ENCODE peak calls at places on chromosomes 5 and 9, in seven cellular contexts. One of them, this sample, is unnamed.

GRCh38 chr5:94188725-94189124 is 429.7 kb downstream of the KIAA0825 start:
- DNase-seq in mammary epithelial cell: no peak
- DNase-seq in choroid plexus epithelial cell: no peak
- DNase-seq in SK-N-SH: no peak
- DNase-seq in HFFc6: no peak
- DNase-seq in Calu3: no peak
- DNase-seq in GM12878: no peak
- DNase-seq in this sample: no peak

GRCh38 chr9:81885586-81885985 is 42.6 kb upstream of the SPATA31D4 start:
- DNase-seq in mammary epithelial cell: no peak
- DNase-seq in choroid plexus epithelial cell: no peak
- DNase-seq in SK-N-SH: no peak
- DNase-seq in HFFc6: no peak
- DNase-seq in Calu3: no peak
- DNase-seq in GM12878: no peak
- DNase-seq in this sample: no peak

GRCh38 chr5:165161204-165161603 is 1655.8 kb downstream of the MAT2B start:
- DNase-seq in mammary epithelial cell: no peak
- DNase-seq in choroid plexus epithelial cell: no peak
- DNase-seq in SK-N-SH: no peak
- DNase-seq in HFFc6: no peak
- DNase-seq in Calu3: no peak
- DNase-seq in GM12878: no peak
- DNase-seq in this sample: no peak

GRCh38 chr5:10648806-10649517 is 85.1 kb downstream of the ANKRD33B start:
- DNase-seq in mammary epithelial cell: no peak
- DNase-seq in choroid plexus epithelial cell: no peak
- DNase-seq in SK-N-SH: no peak
- DNase-seq in HFFc6: no peak
- DNase-seq in Calu3: no peak
- DNase-seq in GM12878: no peak
- DNase-seq in this sample: no peak

GRCh38 chr5:132489871-132490483 is 596 bp downstream of the IRF1 start:
- DNase-seq in mammary epithelial cell: no peak
- DNase-seq in choroid plexus epithelial cell: peak
- DNase-seq in SK-N-SH: peak
- DNase-seq in HFFc6: no peak
- DNase-seq in Calu3: no peak
- DNase-seq in GM12878: no peak
- DNase-seq in this sample: peak

GRCh38 chr9:82443312-82443711 is 454.7 kb downstream of the SPATA31D1 start:
- DNase-seq in mammary epithelial cell: no peak
- DNase-seq in choroid plexus epithelial cell: no peak
- DNase-seq in SK-N-SH: no peak
- DNase-seq in HFFc6: no peak
- DNase-seq in Calu3: no peak
- DNase-seq in GM12878: no peak
- DNase-seq in this sample: no peak

GRCh38 chr5:121630402-121630801 is 221.3 kb upstream of the FTMT start:
- DNase-seq in mammary epithelial cell: peak
- DNase-seq in choroid plexus epithelial cell: peak
- DNase-seq in SK-N-SH: no peak
- DNase-seq in HFFc6: no peak
- DNase-seq in Calu3: no peak
- DNase-seq in GM12878: no peak
- DNase-seq in this sample: no peak

GRCh38 chr9:127905788-127906191 is 6.4 kb upstream of the ST6GALNAC6 start:
- DNase-seq in mammary epithelial cell: no peak
- DNase-seq in choroid plexus epithelial cell: no peak
- DNase-seq in SK-N-SH: no peak
- DNase-seq in HFFc6: no peak
- DNase-seq in Calu3: no peak
- DNase-seq in GM12878: no peak
- DNase-seq in this sample: no peak

GRCh38 chr5:169394371-169394770 is 93.4 kb upstream of the SLIT3 start:
- DNase-seq in mammary epithelial cell: no peak
- DNase-seq in choroid plexus epithelial cell: no peak
- DNase-seq in SK-N-SH: no peak
- DNase-seq in HFFc6: no peak
- DNase-seq in Calu3: no peak
- DNase-seq in GM12878: no peak
- DNase-seq in this sample: no peak

GRCh38 chr5:61342066-61342465 is 10.0 kb downstream of the ZSWIM6 start:
- DNase-seq in mammary epithelial cell: peak
- DNase-seq in choroid plexus epithelial cell: no peak
- DNase-seq in SK-N-SH: no peak
- DNase-seq in HFFc6: peak
- DNase-seq in Calu3: no peak
- DNase-seq in GM12878: no peak
- DNase-seq in this sample: no peak

GRCh38 chr5:150286820-150287219 is 2.8 kb downstream of the CAMK2A start:
- DNase-seq in mammary epithelial cell: no peak
- DNase-seq in choroid plexus epithelial cell: no peak
- DNase-seq in SK-N-SH: peak
- DNase-seq in HFFc6: no peak
- DNase-seq in Calu3: peak
- DNase-seq in GM12878: no peak
- DNase-seq in this sample: no peak

GRCh38 chr9:33619666-33620404 is 95.8 kb downstream of the ANKRD18B start:
- DNase-seq in mammary epithelial cell: peak
- DNase-seq in choroid plexus epithelial cell: peak
- DNase-seq in SK-N-SH: no peak
- DNase-seq in HFFc6: peak
- DNase-seq in Calu3: no peak
- DNase-seq in GM12878: no peak
- DNase-seq in this sample: no peak

GRCh38 chr5:139833525-139833924 is 37.9 kb downstream of the PSD2 start:
- DNase-seq in mammary epithelial cell: no peak
- DNase-seq in choroid plexus epithelial cell: no peak
- DNase-seq in SK-N-SH: no peak
- DNase-seq in HFFc6: no peak
- DNase-seq in Calu3: no peak
- DNase-seq in GM12878: no peak
- DNase-seq in this sample: peak

GRCh38 chr9:114108016-114108833 is 9.1 kb upstream of the KIF12 start:
- DNase-seq in mammary epithelial cell: peak
- DNase-seq in choroid plexus epithelial cell: peak
- DNase-seq in SK-N-SH: peak
- DNase-seq in HFFc6: peak
- DNase-seq in Calu3: peak
- DNase-seq in GM12878: no peak
- DNase-seq in this sample: peak

GRCh38 chr9:107390806-107391205 is 98.8 kb downstream of the KLF4 start:
- DNase-seq in mammary epithelial cell: no peak
- DNase-seq in choroid plexus epithelial cell: no peak
- DNase-seq in SK-N-SH: no peak
- DNase-seq in HFFc6: no peak
- DNase-seq in Calu3: no peak
- DNase-seq in GM12878: no peak
- DNase-seq in this sample: no peak

GRCh38 chr5:150486402-150487198 is 21.3 kb upstream of the NDST1 start:
- DNase-seq in mammary epithelial cell: peak
- DNase-seq in choroid plexus epithelial cell: peak
- DNase-seq in SK-N-SH: peak
- DNase-seq in HFFc6: no peak
- DNase-seq in Calu3: peak
- DNase-seq in GM12878: no peak
- DNase-seq in this sample: no peak

GRCh38 chr9:113349044-113349433 is 302 bp upstream of the BSPRY start:
- DNase-seq in mammary epithelial cell: no peak
- DNase-seq in choroid plexus epithelial cell: no peak
- DNase-seq in SK-N-SH: no peak
- DNase-seq in HFFc6: no peak
- DNase-seq in Calu3: no peak
- DNase-seq in GM12878: no peak
- DNase-seq in this sample: no peak

GRCh38 chr5:74632947-74633356 is 7.6 kb downstream of the ENC1 start:
- DNase-seq in mammary epithelial cell: peak
- DNase-seq in choroid plexus epithelial cell: peak
- DNase-seq in SK-N-SH: no peak
- DNase-seq in HFFc6: peak
- DNase-seq in Calu3: no peak
- DNase-seq in GM12878: no peak
- DNase-seq in this sample: no peak

GRCh38 chr9:95572370-95573151 is 55.8 kb upstream of the PTCH1 start:
- DNase-seq in mammary epithelial cell: no peak
- DNase-seq in choroid plexus epithelial cell: no peak
- DNase-seq in SK-N-SH: peak
- DNase-seq in HFFc6: peak
- DNase-seq in Calu3: no peak
- DNase-seq in GM12878: no peak
- DNase-seq in this sample: no peak

GRCh38 chr9:121735792-121736130 is 84.3 kb downstream of the DAB2IP start:
- DNase-seq in mammary epithelial cell: peak
- DNase-seq in choroid plexus epithelial cell: peak
- DNase-seq in SK-N-SH: no peak
- DNase-seq in HFFc6: no peak
- DNase-seq in Calu3: no peak
- DNase-seq in GM12878: no peak
- DNase-seq in this sample: no peak

GRCh38 chr9:121736147-121736721 is 84.8 kb downstream of the DAB2IP start:
- DNase-seq in mammary epithelial cell: no peak
- DNase-seq in choroid plexus epithelial cell: peak
- DNase-seq in SK-N-SH: no peak
- DNase-seq in HFFc6: no peak
- DNase-seq in Calu3: peak
- DNase-seq in GM12878: no peak
- DNase-seq in this sample: peak

GRCh38 chr9:121736964-121737462 is 85.6 kb downstream of the DAB2IP start:
- DNase-seq in mammary epithelial cell: no peak
- DNase-seq in choroid plexus epithelial cell: no peak
- DNase-seq in SK-N-SH: peak
- DNase-seq in HFFc6: no peak
- DNase-seq in Calu3: peak
- DNase-seq in GM12878: no peak
- DNase-seq in this sample: no peak

GRCh38 chr9:121734465-121734864 is 83.0 kb downstream of the DAB2IP start:
- DNase-seq in mammary epithelial cell: no peak
- DNase-seq in choroid plexus epithelial cell: no peak
- DNase-seq in SK-N-SH: no peak
- DNase-seq in HFFc6: peak
- DNase-seq in Calu3: no peak
- DNase-seq in GM12878: no peak
- DNase-seq in this sample: no peak

DNA sequence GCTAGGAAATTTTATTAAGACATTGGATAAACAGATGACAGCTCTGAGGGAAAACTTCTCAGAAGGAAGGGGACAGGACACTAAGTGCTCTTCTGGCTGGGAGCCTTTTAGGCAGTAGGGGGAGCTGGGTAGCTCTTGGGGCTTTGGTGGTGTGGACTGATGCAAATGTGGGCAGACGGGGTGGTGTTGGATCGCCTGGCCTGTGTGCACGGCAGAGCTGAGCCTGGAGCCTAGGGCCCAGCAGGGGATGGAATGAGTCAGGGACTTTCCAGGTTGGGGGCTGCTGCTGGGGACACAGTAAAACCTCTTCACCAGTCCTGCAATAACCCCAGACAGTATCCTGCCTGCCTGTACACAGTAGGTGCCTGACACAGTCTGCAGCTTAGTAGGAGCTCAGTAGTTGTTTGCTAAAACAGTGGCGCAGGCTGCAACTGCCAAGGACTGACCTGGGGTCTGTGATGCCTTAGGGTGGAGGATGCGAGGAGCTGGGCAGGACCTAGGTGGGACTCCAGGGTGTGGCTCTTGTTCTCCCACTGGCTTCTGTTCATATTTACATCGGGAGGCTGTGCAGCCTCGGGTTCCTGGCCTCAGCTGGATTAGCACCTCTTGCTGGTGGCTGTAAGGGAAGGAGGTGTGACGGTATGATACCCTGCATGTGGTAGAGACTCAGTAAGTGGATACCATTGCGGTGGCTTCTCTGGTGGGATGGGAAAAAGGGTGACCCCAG is 83.8 kb downstream of the DAB2IP start:
- DNase-seq in mammary epithelial cell: peak
- DNase-seq in choroid plexus epithelial cell: peak
- DNase-seq in SK-N-SH: no peak
- DNase-seq in HFFc6: peak
- DNase-seq in Calu3: peak
- DNase-seq in GM12878: no peak
- DNase-seq in this sample: no peak
- TF ChIP-seq CTCF in mammary epithelial cell: peak
- TF ChIP-seq CTCF in choroid plexus epithelial cell: peak
- TF ChIP-seq CTCF in SK-N-SH: peak
- TF ChIP-seq CTCF in HFFc6: peak
- TF ChIP-seq CTCF in Calu3: peak
- TF ChIP-seq CTCF in GM12878: peak
- TF ChIP-seq CTCF in this sample: peak

GRCh38 chr5:145903113-145903512 is 30.3 kb upstream of the GRXCR2 start:
- DNase-seq in mammary epithelial cell: no peak
- DNase-seq in choroid plexus epithelial cell: peak
- DNase-seq in SK-N-SH: no peak
- DNase-seq in HFFc6: no peak
- DNase-seq in Calu3: no peak
- DNase-seq in GM12878: no peak
- DNase-seq in this sample: no peak
- TF ChIP-seq CTCF in mammary epithelial cell: peak
- TF ChIP-seq CTCF in choroid plexus epithelial cell: peak
- TF ChIP-seq CTCF in SK-N-SH: peak
- TF ChIP-seq CTCF in HFFc6: peak
- TF ChIP-seq CTCF in Calu3: peak
- TF ChIP-seq CTCF in GM12878: no peak
- TF ChIP-seq CTCF in this sample: peak

DNA sequence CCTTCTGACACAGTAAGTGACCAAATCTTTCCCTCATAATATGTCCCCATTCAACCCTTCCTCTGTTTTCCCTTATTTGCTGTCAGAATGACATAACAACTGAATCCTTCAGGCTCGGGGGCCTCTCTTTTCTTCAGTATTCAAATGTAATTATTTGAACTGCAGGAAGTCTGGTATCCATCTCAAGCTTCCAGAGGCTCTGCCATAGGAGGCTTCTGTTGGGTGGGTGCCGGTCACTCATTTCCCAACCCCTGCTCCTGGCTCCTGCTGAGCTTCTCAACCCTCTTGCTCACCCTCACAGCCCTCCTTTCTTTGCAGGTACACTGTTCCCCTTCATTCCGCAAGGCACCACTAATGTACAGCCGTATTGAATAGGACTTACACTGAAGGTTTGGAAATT is 151.8 kb upstream of the MAP3K1 start:
- DNase-seq in mammary epithelial cell: no peak
- DNase-seq in choroid plexus epithelial cell: no peak
- DNase-seq in SK-N-SH: no peak
- DNase-seq in HFFc6: no peak
- DNase-seq in Calu3: no peak
- DNase-seq in GM12878: no peak
- DNase-seq in this sample: no peak
- TF ChIP-seq CTCF in mammary epithelial cell: no peak
- TF ChIP-seq CTCF in choroid plexus epithelial cell: no peak
- TF ChIP-seq CTCF in SK-N-SH: no peak
- TF ChIP-seq CTCF in HFFc6: no peak
- TF ChIP-seq CTCF in Calu3: no peak
- TF ChIP-seq CTCF in GM12878: no peak
- TF ChIP-seq CTCF in this sample: no peak

DNA sequence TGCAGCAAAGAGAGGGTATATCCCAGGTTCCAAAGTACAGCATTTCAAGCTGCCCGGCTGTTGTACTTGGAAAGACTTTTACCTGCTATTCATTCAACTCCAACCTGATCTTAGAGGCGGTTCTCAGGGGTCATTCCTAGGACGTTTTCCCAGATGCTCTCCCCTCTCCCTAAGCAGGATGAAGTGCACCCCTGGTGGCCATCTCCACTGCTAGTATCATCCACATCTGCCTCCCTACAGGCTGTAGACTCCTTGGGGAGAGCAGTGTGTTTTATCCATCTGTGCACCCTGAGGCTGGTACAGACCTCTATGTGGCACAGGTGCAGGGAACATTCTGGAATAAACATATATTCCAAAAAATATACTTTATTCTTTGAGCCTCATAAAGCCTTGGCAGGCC is 56.8 kb downstream of the PTPN3 start:
- DNase-seq in mammary epithelial cell: no peak
- DNase-seq in choroid plexus epithelial cell: no peak
- DNase-seq in SK-N-SH: peak
- DNase-seq in HFFc6: no peak
- DNase-seq in Calu3: no peak
- DNase-seq in GM12878: no peak
- DNase-seq in this sample: no peak
- TF ChIP-seq CTCF in mammary epithelial cell: peak
- TF ChIP-seq CTCF in choroid plexus epithelial cell: peak
- TF ChIP-seq CTCF in SK-N-SH: no peak
- TF ChIP-seq CTCF in HFFc6: no peak
- TF ChIP-seq CTCF in Calu3: peak
- TF ChIP-seq CTCF in GM12878: peak
- TF ChIP-seq CTCF in this sample: no peak

This sample was measured in tibial artery.